ENCODE peak calls at places on chromosomes 3 and 15, in four cellular contexts. O is Caco-2, Y is uterus, P is ascending aorta. Z is an unnamed sample.

GRCh38 chr3:139310474-139310933 is 33.3 kb upstream of the MRPS22 start:
- DNase-seq in O (no peak), Y (peak; percentile 20), P (no peak), Z (no peak)

GRCh38 chr15:22241451-22241850 is 161.1 kb downstream of the OR4M2 start:
- DNase-seq in O (no peak), Y (no peak), P (no peak), Z (no peak)

GRCh38 chr3:62622553-62623174 is 249.3 kb upstream of the FEZF2 start:
- DNase-seq in O (no peak), Y (no peak), P (no peak), Z (no peak)

GRCh38 chr3:171458056-171458856 is 1.9 kb downstream of the TNIK start:
- DNase-seq in O (no peak), Y (no peak), P (peak; percentile 64), Z (no peak)

GRCh38 chr3:160707187-160707789 is 30.3 kb downstream of the ARL14 start:
- DNase-seq in O (no peak), Y (no peak), P (no peak), Z (peak; percentile 36)

GRCh38 chr3:170360916-170361315 is 3.4 kb downstream of the SKIL start:
- DNase-seq in O (no peak), Y (no peak), P (no peak), Z (no peak)

GRCh38 chr3:20043398-20043797 is 3.2 kb downstream of the KAT2B start:
- DNase-seq in O (no peak), Y (peak; percentile 61), P (peak; percentile 88), Z (peak; percentile 79)

GRCh38 chr3:98110191-98110908 is 20.2 kb upstream of the OR5H1 start:
- DNase-seq in O (no peak), Y (no peak), P (no peak), Z (no peak)

GRCh38 chr15:52466134-52466701 is 62.5 kb downstream of the MYO5A start:
- DNase-seq in O (no peak), Y (no peak), P (peak; percentile 70), Z (no peak)

GRCh38 chr15:52462806-52463360 is 65.8 kb downstream of the MYO5A start:
- DNase-seq in O (no peak), Y (no peak), P (no peak), Z (no peak)

GRCh38 chr15:52464040-52464439 is 64.6 kb downstream of the MYO5A start:
- DNase-seq in O (no peak), Y (no peak), P (no peak), Z (no peak)

GRCh38 chr15:52464478-52464877 is 64.2 kb downstream of the MYO5A start:
- DNase-seq in O (no peak), Y (no peak), P (no peak), Z (no peak)

DNA sequence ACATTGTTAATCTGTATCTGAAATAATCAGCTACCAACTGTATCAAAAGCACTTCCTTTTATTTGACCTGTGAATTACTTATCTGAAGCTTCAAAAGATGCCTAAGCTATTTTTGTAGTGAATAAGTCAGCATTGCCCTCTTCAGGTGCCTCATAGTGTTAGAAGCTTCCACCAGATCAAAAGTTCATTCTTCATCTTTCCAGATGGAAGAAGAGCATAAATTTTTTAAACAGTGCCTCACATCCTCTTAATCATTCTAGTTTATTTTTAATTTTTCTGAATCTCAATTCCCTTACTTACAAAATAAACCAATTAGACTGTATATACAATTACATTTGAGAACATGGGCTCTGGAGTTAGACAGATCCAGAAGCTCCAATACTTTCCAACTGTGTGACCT is 65.0 kb downstream of the MYO5A start:
- DNase-seq in O (no peak), Y (no peak), P (no peak), Z (no peak)
- TF ChIP-seq CTCF in O (no peak), Y (no peak), P (no peak), Z (no peak)

GRCh38 chr3:51984269-51984647 is 923 bp downstream of the ACY1 start:
- DNase-seq in O (no peak), Y (no peak), P (no peak), Z (no peak)

GRCh38 chr3:51982352-51982837 is 940 bp upstream of the ACY1 start:
- DNase-seq in O (peak; percentile 93), Y (no peak), P (no peak), Z (no peak)

GRCh38 chr3:51985063-51985462 is 1.7 kb downstream of the ACY1 start:
- DNase-seq in O (no peak), Y (no peak), P (no peak), Z (no peak)

GRCh38 chr3:51983578-51984268 is 388 bp downstream of the ACY1 start:
- DNase-seq in O (no peak), Y (no peak), P (no peak), Z (no peak)

DNA sequence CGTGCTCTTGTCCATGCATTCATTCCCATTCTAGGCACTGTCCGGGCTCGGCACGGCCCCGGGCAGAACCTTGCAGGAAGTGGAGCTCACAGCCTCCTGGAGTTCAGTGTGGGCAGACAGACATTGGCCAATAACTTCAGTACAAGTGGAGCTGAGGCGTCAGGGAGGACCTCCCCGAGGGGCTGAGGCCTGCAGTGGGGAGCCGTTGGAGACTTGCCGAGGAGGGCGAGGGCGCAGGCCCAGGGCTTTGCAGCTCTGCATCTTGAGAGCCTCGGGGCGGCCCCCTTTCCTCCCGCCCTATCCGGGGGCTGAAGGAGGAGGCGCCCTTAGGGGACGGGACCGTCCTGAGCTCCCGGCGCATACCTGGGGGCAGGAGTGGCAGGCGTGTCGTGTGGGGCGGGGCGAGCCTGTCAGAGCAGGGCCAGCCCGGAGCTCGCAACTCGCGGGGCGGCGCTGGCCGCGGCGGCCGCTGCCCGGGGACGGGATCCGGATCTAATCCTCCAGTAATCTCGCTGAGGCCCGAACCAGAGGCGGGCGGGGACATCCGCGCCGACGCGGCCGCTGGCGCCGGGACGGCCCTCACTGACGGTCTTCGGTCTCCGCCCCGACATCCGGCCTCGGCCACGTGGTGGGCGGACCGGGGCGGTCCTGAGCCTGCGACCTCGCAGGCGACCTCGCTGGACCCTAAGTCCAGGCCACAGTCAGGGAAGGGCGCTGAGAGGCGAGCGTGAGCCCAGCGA is at the start of gene ACY1:
- DNase-seq in O (peak; percentile 96), Y (peak; percentile 88), P (peak; percentile 95), Z (peak; percentile 67)
- H3K4me1 ChIP-seq in O (peaks cover 46% of the 10 kb centered on the region), Y (peaks cover 8% of the 10 kb centered on the region), P (peaks cover 19% of the 10 kb centered on the region), Z (peaks cover 20% of the 10 kb centered on the region)

DNA sequence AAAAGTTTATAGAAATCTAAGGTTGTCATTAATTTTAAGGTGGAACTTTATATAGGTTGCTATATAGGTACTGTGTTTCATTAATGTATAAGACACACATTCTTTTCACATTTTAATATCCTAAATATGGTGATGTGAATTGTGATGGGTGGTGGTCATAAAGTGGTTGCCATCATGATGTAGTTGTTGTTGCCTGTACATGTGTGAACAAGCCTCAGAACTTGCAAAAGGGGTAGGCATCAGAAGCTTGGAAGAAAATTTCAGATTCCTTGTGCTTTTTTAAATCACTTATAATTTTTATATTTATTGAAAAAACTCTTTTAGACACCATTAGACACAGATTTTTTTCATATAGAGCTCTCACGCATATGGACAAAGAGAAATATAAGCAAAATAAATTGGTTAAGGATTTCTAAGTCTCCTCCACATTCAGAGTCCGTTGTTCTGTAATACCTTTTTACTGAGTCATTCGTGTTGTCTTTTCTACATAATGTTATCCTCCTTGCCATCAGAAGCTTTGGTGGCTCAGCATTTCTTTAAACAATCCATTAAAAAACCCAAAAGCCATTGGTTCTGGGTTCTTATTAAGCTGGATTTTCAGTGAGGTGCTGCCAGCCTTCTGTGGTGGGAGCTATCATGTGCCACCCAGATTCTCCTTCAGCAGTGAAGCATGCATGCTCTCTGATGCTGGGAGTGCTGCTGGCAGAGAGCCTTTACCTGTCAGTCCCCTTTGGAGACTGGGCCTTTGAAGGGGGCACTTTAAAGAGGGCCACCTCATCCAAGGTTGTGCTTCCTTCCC is 140.4 kb upstream of the GALNT15 start:
- DNase-seq in O (no peak), Y (no peak), P (no peak), Z (no peak)
- H3K4me3 ChIP-seq in O (no peak overlapping the region), Y (no peak overlapping the region), P (no peak overlapping the region), Z (no peak overlapping the region)

DNA sequence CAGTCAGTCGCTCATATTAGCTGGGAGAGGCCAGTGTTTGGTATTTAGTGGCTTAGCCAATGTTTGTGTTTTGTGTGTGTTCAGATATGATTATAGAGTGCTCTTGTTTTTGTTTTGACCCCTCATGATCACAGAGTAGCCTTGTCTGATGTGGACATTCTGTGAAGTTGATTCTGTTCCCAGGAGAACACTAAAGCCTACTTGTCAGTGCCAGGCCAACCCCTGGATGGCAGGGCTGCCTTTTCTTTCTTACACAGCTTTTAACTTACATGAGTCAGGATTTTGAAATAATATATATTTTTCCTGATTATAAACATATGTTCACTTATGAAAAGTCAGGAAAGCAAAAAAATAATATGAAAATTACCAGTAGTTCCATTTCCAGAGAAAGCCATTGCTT is 11.9 kb downstream of the CFAP161 start:
- DNase-seq in O (no peak), Y (no peak), P (no peak), Z (no peak)
- TF ChIP-seq CTCF in O (no peak), Y (no peak), P (no peak), Z (no peak)

GRCh38 chr15:42918047-42918446 is 2.5 kb downstream of the TTBK2 start:
- DNase-seq in O (no peak), Y (no peak), P (no peak), Z (no peak)

GRCh38 chr15:42920281-42921048 is at the start of gene TTBK2:
- DNase-seq in O (peak; percentile 98), Y (peak; percentile 99), P (peak; percentile 99), Z (peak; percentile 94)

GRCh38 chr15:42921049-42921731 is 612 bp upstream of the TTBK2 start:
- DNase-seq in O (no peak), Y (no peak), P (peak; percentile 68), Z (no peak)

GRCh38 chr15:42919794-42920280 is 741 bp downstream of the TTBK2 start:
- DNase-seq in O (no peak), Y (no peak), P (peak; percentile 75), Z (no peak)

DNA sequence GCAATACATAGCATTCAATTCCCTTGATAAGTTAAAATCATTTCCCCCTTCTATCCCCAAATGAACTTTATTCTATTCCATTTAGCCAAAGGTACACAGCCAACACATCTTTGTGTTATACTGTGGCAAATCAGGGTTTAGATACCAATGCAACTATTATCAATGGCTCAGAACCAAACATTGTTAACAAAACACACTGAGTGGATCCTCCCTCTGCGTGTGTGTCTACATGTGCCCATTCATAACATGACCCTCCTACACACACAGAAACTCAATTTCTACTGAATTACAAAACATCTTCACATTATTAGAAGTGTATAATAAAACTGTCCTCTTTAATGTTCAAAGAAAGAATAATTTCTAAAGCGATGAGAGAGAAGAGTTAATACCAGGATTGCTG is 1.3 kb downstream of the TTBK2 start:
- DNase-seq in O (no peak), Y (no peak), P (no peak), Z (no peak)
- H3K4me1 ChIP-seq in O (no peaks in the 10 kb centered on the region), Y (no peaks in the 10 kb centered on the region), P (peaks cover 6% of the 10 kb centered on the region), Z (peaks cover 26% of the 10 kb centered on the region)

DNA sequence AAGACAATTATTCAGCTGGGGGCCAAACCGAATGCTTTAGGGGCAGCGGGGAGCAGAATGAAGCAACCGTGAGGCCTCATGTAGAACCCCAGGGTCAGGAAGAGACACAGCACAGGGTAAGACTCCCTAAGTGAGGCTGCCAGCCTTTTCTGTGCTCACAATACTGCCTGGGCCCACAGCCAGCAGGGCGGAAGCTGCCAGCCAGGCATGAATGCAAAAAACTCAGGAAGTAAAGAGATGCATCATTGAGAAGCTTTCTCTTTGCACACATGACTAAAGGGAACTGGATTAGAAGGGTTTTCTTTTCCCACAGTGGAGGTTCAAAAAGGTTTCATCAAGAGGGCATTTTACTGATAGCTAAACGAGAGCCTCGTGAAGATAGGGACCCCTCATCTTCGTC is 33.3 kb downstream of the CA12 start:
- DNase-seq in O (no peak), Y (peak; percentile 50), P (peak; percentile 83), Z (peak; percentile 31)
- H3K4me3 ChIP-seq in O (no peak overlapping the region), Y (no peak overlapping the region), P (no peak overlapping the region), Z (no peak overlapping the region)

DNA sequence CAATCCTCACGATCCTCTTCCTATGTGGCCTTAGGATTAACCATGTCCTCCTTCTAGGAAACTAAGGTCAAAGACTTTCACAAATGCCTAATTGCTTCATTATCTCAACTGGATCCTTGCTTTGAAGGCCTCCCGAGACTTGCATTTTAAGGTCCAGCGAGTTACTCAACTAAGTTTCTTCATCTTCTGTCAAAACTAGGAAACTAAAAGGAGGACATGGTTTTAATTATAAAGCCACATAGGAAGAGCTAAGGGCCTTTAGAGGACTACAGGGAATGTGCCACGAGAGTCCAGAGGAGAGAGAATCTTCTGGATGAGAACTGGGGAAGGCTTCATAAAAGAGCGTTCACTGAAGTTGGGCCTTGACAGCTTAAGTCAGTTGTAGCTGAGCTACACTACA is 87.8 kb upstream of the LPP start:
- DNase-seq in O (no peak), Y (no peak), P (no peak), Z (no peak)
- TF ChIP-seq CTCF in O (no peak), Y (no peak), P (no peak), Z (no peak)